ENCODE peak calls at places on chromosome 20, in five cellular contexts. P is activated T-helper 1 cell treated with Interleukin-2 at 50 U/mL for 16 hours; T is T47D; V is stimulated activated CD4-positive, alpha-beta T cell treated with anti-CD3 and anti-CD28 coated beads, Interleukin-1b, Interleukin-23, amount 100 ng/mL, for 4 hours; J is hepatic stellate cell. Z is an unnamed sample.

GRCh38 chr20:49230575-49231211 is 11.5 kb downstream of the DDX27 start:
- DNase-seq in T (no peak), V (no peak), P (no peak), J (no peak), Z (no peak)

GRCh38 chr20:63475209-63475608 is 2.8 kb upstream of the KCNQ2 start:
- DNase-seq in J (peak; percentile 50), T (peak; percentile 84), V (no peak), P (no peak), Z (peak; percentile 55)

GRCh38 chr20:63016514-63017075 is 9.8 kb upstream of the BHLHE23 start:
- DNase-seq in P (no peak), V (no peak), T (no peak), J (no peak), Z (no peak)

GRCh38 chr20:3000852-3001523 is 42.4 kb upstream of the GNRH2 start:
- DNase-seq in J (peak; percentile 38), P (no peak), V (no peak), T (peak; percentile 58), Z (peak; percentile 78)

GRCh38 chr20:62370115-62370806 is 3.1 kb upstream of the LAMA5 start:
- DNase-seq in J (peak; percentile 96), P (no peak), V (no peak), T (peak; percentile 71), Z (peak; percentile 95)

GRCh38 chr20:19903168-19903676 is 113.9 kb upstream of the NAA20 start:
- DNase-seq in J (peak; percentile 81), P (no peak), V (no peak), T (peak; percentile 84), Z (no peak)

GRCh38 chr20:63500151-63500901 is 1.4 kb upstream of the EEF1A2 start:
- DNase-seq in J (no peak), V (no peak), T (no peak), P (no peak), Z (no peak)

GRCh38 chr20:1150218-1150617 is 31.8 kb downstream of the PSMF1 start:
- DNase-seq in V (no peak), J (no peak), T (no peak), P (no peak), Z (peak; percentile 6)

GRCh38 chr20:57769756-57770155 is 59.9 kb upstream of the PMEPA1 start:
- DNase-seq in P (no peak), V (no peak), T (no peak), J (no peak), Z (no peak)

GRCh38 chr20:10319855-10320254 is 101.2 kb downstream of the SNAP25 start:
- DNase-seq in J (no peak), T (no peak), V (no peak), P (no peak), Z (no peak)

GRCh38 chr20:41532935-41533334 is 85.2 kb downstream of the CHD6 start:
- DNase-seq in V (no peak), T (no peak), P (no peak), J (no peak), Z (no peak)

GRCh38 chr20:37541326-37541725 is 13.7 kb upstream of the BLCAP start:
- DNase-seq in J (no peak), T (no peak), P (no peak), V (no peak), Z (no peak)

GRCh38 chr20:1934162-1934561 is 39.0 kb downstream of the SIRPA start:
- DNase-seq in J (peak; percentile 85), P (no peak), T (no peak), V (no peak), Z (no peak)

GRCh38 chr20:25041813-25042530 is 16.0 kb downstream of the ACSS1 start:
- DNase-seq in T (no peak), P (no peak), J (no peak), V (no peak), Z (no peak)

GRCh38 chr20:59939879-59940128 is 301 bp downstream of the PPP1R3D start:
- DNase-seq in P (no peak), J (peak; percentile 26), T (no peak), V (no peak), Z (no peak)

GRCh38 chr20:5863040-5863811 is 87.1 kb downstream of the TRMT6 start:
- DNase-seq in P (no peak), J (peak; percentile 68), T (no peak), V (no peak), Z (no peak)

GRCh38 chr20:58691773-58692578 is 624 bp upstream of the NPEPL1 start:
- DNase-seq in J (no peak), V (no peak), T (no peak), P (no peak), Z (no peak)

GRCh38 chr20:16054917-16055316 is 518.3 kb downstream of the KIF16B start:
- DNase-seq in P (no peak), T (no peak), V (no peak), J (no peak), Z (no peak)

GRCh38 chr20:17843246-17844132 is 125.1 kb downstream of the SNX5 start:
- DNase-seq in V (no peak), T (no peak), P (no peak), J (peak; percentile 94), Z (peak; percentile 99)

GRCh38 chr20:53146201-53146891 is 174.2 kb downstream of the TSHZ2 start:
- DNase-seq in P (no peak), T (no peak), J (no peak), V (peak; percentile 23), Z (no peak)

GRCh38 chr20:9574182-9574581 is 59.8 kb downstream of the LAMP5 start:
- DNase-seq in T (no peak), P (no peak), J (no peak), V (no peak), Z (no peak)

GRCh38 chr20:56414842-56415765 is 3.0 kb downstream of the CASS4 start:
- DNase-seq in J (peak; percentile 59), T (no peak), V (peak; percentile 26), P (no peak), Z (no peak)

GRCh38 chr20:1832634-1833033 is 62.6 kb upstream of the SIRPA start:
- DNase-seq in J (no peak), P (no peak), V (no peak), T (no peak), Z (no peak)

GRCh38 chr20:63090682-63091571 is 84.2 kb upstream of the BHLHE23 start:
- DNase-seq in T (no peak), J (no peak), P (no peak), V (no peak), Z (no peak)

GRCh38 chr20:37522258-37523011 is 1.4 kb downstream of the NNAT start:
- DNase-seq in T (no peak), V (no peak), J (no peak), P (no peak), Z (peak; percentile 79)

GRCh38 chr20:57108218-57108617 is 158.2 kb downstream of the BMP7 start:
- DNase-seq in P (no peak), V (no peak), J (no peak), T (no peak), Z (no peak)

GRCh38 chr20:17205261-17205660 is 21.6 kb upstream of the PCSK2 start:
- DNase-seq in V (no peak), T (no peak), P (no peak), J (no peak), Z (no peak)

GRCh38 chr20:57795347-57795697 is 85.5 kb upstream of the PMEPA1 start:
- DNase-seq in T (no peak), P (no peak), V (no peak), J (no peak), Z (peak; percentile 81)

GRCh38 chr20:43415661-43416430 is 41.9 kb upstream of the SRSF6 start:
- DNase-seq in J (no peak), V (no peak), T (peak; percentile 33), P (no peak), Z (no peak)

GRCh38 chr20:13701486-13701885 is 62.8 kb upstream of the TASP1 start:
- DNase-seq in V (no peak), T (peak; percentile 7), P (no peak), J (no peak), Z (no peak)

Z was measured in astrocyte of the hippocampus.